ENCODE peak calls at places on chromosomes 4 and X, in nine cellular contexts. L is stomach, C is heart left ventricle, N is esophagus squamous epithelium, U is H54, X is lower leg skin, D is HCT116, W is GM12891, Z is IMR-90. I is an unnamed sample.

GRCh38 chr4:176805155-176805554 is 12.4 kb upstream of the VEGFC start:
- DNase-seq in X (no peak), Z (peak), D (no peak), N (no peak), L (no peak), W (no peak), U (no peak), C (no peak), I (no peak)

GRCh38 chr4:28014469-28014868 is 1153.8 kb downstream of the STIM2 start:
- DNase-seq in N (no peak), Z (no peak), L (no peak), W (no peak), C (no peak), X (no peak), U (no peak), D (no peak), I (no peak)

GRCh38 chr4:163332526-163333405 is at the start of gene NPY1R:
- DNase-seq in U (peak), L (peak), C (peak), Z (peak), X (peak), D (peak), W (peak), N (no peak), I (peak)

GRCh38 chrX:57587062-57587461 is 4.7 kb upstream of the ZXDB start:
- DNase-seq in U (no peak), L (no peak), C (no peak), N (no peak), D (no peak), X (no peak), W (no peak), Z (no peak), I (no peak)

GRCh38 chr4:8419222-8420041 is 21.1 kb downstream of the ACOX3 start:
- DNase-seq in U (no peak), Z (peak), D (no peak), X (no peak), C (no peak), N (no peak), W (no peak), L (no peak), I (no peak)

GRCh38 chr4:182533948-182534347 is 290.7 kb downstream of the TENM3 start:
- DNase-seq in U (no peak), N (no peak), C (no peak), D (no peak), Z (peak), X (no peak), L (no peak), W (no peak), I (no peak)

GRCh38 chrX:44003975-44004374 is 30.8 kb upstream of the NDP start:
- DNase-seq in X (no peak), Z (peak), D (no peak), L (no peak), W (no peak), N (no peak), C (no peak), U (no peak), I (no peak)

GRCh38 chrX:18995216-18995615 is 11.3 kb upstream of the PHKA2 start:
- DNase-seq in N (no peak), U (no peak), X (no peak), W (no peak), Z (peak), L (no peak), C (no peak), D (no peak), I (no peak)

GRCh38 chr4:121198261-121198660 is 34.1 kb upstream of the TNIP3 start:
- DNase-seq in U (no peak), D (no peak), W (no peak), X (no peak), Z (no peak), N (no peak), C (no peak), L (no peak), I (no peak)

GRCh38 chr4:80990851-80991250 is 39.7 kb upstream of the BMP3 start:
- DNase-seq in C (no peak), W (no peak), U (no peak), L (no peak), Z (no peak), X (no peak), D (no peak), N (no peak), I (no peak)

GRCh38 chr4:181548873-181549541 is 694.2 kb upstream of the TENM3 start:
- DNase-seq in W (no peak), U (peak), D (peak), X (no peak), Z (peak), L (no peak), N (no peak), C (no peak), I (no peak)

GRCh38 chr4:27121830-27122229 is 261.2 kb downstream of the STIM2 start:
- DNase-seq in C (no peak), U (no peak), D (no peak), W (no peak), N (no peak), X (no peak), Z (no peak), L (no peak), I (no peak)

GRCh38 chr4:95637047-95637600 is 88.4 kb upstream of the UNC5C start:
- DNase-seq in U (no peak), L (no peak), N (no peak), C (no peak), X (no peak), W (no peak), D (no peak), Z (no peak), I (no peak)

GRCh38 chr4:156291317-156291716 is 337.7 kb upstream of the CTSO start:
- DNase-seq in U (no peak), N (no peak), Z (peak), D (no peak), L (no peak), W (no peak), X (no peak), C (no peak), I (no peak)

GRCh38 chr4:8756816-8757215 is 114.8 kb downstream of the HMX1 start:
- DNase-seq in L (no peak), N (no peak), X (peak), C (no peak), Z (no peak), D (no peak), U (no peak), W (no peak), I (no peak)

GRCh38 chr4:94307231-94307840 is 35.3 kb downstream of the HPGDS start:
- DNase-seq in Z (no peak), C (no peak), L (no peak), X (no peak), U (no peak), D (no peak), N (no peak), W (no peak), I (no peak)

GRCh38 chr4:6720202-6720699 is 4.3 kb downstream of the BLOC1S4 start:
- DNase-seq in D (peak), N (no peak), L (peak), W (peak), Z (peak), X (peak), U (peak), C (peak), I (peak)

GRCh38 chrX:34638116-34638515 is 19.0 kb downstream of the TMEM47 start:
- DNase-seq in Z (peak), C (no peak), X (no peak), W (no peak), N (no peak), L (no peak), U (no peak), D (no peak), I (peak)

GRCh38 chr4:42391981-42392380 is 5.3 kb upstream of the SHISA3 start:
- DNase-seq in N (no peak), D (no peak), U (no peak), Z (no peak), L (no peak), C (no peak), W (no peak), X (no peak), I (no peak)

GRCh38 chr4:25977397-25978170 is 63.6 kb downstream of the SMIM20 start:
- DNase-seq in C (no peak), Z (no peak), N (no peak), W (no peak), D (no peak), U (no peak), L (no peak), X (no peak), I (no peak)

GRCh38 chr4:45662996-45663395 is 460.9 kb downstream of the GABRG1 start:
- DNase-seq in L (peak), D (no peak), W (no peak), U (no peak), Z (no peak), X (no peak), N (no peak), C (no peak), I (peak)

GRCh38 chr4:24328711-24329110 is 255.6 kb downstream of the DHX15 start:
- DNase-seq in L (no peak), C (no peak), W (no peak), U (no peak), D (no peak), N (no peak), Z (no peak), X (no peak), I (no peak)

GRCh38 chrX:53716328-53717088 is 30.0 kb upstream of the HUWE1 start:
- DNase-seq in C (no peak), U (no peak), D (no peak), N (no peak), L (no peak), Z (peak), X (no peak), W (no peak), I (no peak)

GRCh38 chrX:133513116-133513515 is 97.8 kb upstream of the GPC4 start:
- DNase-seq in Z (no peak), U (no peak), D (no peak), X (no peak), L (no peak), N (no peak), W (no peak), C (no peak), I (no peak)

GRCh38 chr4:139858436-139859225 is 193.0 kb downstream of the MGST2 start:
- DNase-seq in X (no peak), D (no peak), L (no peak), W (peak), U (no peak), N (no peak), C (no peak), Z (no peak), I (no peak)

DNA sequence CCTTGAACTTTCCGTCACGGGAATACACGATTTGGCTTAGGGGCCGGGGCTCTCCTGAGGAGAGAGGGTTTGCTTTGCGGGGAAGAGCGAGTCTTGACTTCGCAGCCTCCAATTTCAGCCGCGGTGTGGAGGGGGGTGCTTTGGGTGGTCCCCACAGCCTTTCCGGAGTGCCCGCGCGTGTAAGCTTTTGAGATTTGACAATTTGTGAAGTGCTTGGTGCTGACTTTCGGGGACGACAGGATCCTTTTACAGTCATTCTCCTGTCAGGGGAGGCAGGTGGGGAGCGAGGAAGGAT is 361 bp downstream of the SCML1 start:
- DNase-seq in N (no peak), U (no peak), X (peak), D (no peak), W (no peak), Z (no peak), L (no peak), C (no peak), I (no peak)
- TF ChIP-seq POLR2A in N (no peak), U (no peak), X (no peak), D (no peak), W (no peak), Z (no peak), L (no peak), C (no peak), I (no peak)

DNA sequence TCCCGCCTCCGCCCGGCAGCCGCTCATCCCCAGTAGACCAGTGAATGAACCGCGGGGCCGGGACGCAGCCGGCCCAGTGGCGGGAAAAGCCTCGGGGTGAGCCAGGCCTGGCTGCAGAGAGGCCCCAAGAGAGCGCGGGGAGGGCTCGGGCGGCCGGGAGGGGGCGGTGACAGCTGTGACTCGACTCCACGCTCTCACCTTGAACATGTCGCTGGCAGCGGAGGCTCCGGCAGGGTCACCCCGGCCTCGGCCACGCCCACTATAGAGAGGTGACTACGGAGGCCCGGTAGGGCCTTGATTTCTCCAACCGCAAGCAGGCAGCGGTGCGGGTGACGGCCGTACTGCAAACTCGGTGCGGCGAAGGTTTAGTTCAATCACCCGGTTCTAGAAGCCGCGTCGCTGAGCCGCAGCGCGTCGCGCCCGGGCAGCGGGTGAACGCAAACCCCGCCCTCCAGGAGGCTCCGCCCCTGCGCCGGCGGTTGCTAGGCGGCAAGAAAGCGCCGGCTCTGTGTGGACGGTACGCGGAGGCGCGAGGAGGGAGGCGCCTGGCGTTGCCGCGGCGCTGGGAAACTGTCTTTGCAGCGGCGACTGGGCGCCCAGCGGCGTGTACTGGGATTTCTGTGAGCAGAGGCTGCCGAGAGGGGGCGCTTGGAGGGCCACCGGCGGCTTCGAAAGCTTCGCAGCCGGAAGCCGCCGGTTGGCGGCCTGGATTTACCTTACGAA is at the start of the genes APOO and CXorf58:
- DNase-seq in L (peak), Z (peak), C (peak), D (peak), W (peak), U (peak), N (peak), X (peak), I (peak)
- TF ChIP-seq POLR2A in L (no peak), Z (no peak), C (no peak), D (no peak), W (no peak), U (no peak), N (no peak), X (no peak), I (peak)

GRCh38 chr4:119027815-119028214 is 107.8 kb upstream of the MYOZ2 start:
- DNase-seq in L (no peak), D (no peak), W (no peak), N (no peak), X (no peak), U (no peak), Z (no peak), C (no peak), I (no peak)
- TF ChIP-seq POLR2A in L (no peak), D (no peak), W (no peak), N (no peak), X (no peak), U (no peak), Z (no peak), C (no peak), I (no peak)

DNA sequence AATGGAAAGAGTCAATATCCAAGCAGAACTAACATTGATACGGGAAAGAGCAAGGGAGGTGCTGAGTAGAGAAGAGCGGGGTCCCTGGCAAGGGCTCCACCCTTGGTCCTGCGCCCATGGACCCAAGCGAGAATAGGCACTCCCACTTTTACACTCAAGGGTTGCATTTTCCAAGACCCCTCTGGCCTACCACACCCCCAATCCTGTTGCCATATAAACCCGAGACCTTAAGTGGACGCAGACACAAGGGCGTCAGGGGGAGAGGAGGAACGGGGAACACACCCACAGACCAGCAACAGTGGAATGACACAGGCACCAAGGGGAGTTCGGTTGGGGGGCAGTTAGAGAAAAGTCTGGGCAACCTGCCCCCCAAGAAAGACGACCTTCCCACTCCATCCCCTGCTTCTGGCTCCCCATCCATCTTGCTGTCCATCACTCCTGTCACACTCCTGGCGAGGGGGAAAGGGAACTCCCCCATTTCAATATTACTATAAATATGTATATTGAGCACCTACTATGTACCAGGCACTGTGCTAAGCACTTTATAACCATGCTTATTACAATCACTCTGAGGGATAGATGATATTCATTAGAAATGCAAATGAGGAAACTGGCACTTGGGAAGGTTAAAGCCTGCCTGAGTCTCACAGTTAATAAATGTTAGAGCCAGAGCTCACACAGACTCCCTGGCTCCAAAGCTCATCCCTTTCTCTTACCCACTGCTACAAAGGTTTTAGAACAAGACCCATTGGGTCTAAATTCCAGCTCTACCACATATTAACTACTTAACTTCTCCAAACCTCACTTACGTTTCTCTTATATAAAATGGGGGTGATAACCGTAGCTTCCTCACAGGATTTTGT is 51.7 kb downstream of the SCD5 start:
- DNase-seq in U (no peak), N (no peak), X (no peak), D (no peak), C (no peak), W (no peak), Z (no peak), L (no peak), I (no peak)
- TF ChIP-seq POLR2A in U (no peak), N (no peak), X (no peak), D (no peak), C (no peak), W (no peak), Z (no peak), L (no peak), I (no peak)

DNA sequence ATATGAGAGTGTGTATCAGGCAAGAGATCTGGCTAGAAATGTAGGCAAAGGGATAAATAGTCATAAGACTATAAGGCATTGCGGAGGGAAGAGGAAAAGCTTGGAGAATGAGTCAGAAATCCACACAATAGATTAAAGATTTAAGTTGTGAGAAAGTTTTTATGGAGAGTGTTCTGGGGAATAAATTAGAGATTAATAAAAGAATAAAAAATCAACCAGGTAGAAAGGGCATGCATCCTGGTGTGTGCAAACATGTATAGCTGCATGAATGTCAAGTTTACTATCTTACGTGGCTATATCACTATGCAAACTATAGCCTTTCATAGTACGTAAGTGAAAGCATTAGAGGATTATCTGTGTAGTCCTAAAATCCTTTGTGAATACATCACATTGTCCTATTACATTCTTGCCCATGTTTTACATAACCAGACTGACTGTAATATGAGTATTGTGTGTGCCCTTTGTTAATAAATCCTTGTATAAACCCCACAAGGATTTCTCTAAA is 36.9 kb downstream of the SNCA start:
- DNase-seq in U (no peak), L (no peak), D (no peak), X (no peak), N (no peak), W (no peak), Z (peak), C (no peak), I (no peak)
- TF ChIP-seq POLR2A in U (no peak), L (no peak), D (no peak), X (no peak), N (no peak), W (no peak), Z (no peak), C (no peak), I (no peak)

DNA sequence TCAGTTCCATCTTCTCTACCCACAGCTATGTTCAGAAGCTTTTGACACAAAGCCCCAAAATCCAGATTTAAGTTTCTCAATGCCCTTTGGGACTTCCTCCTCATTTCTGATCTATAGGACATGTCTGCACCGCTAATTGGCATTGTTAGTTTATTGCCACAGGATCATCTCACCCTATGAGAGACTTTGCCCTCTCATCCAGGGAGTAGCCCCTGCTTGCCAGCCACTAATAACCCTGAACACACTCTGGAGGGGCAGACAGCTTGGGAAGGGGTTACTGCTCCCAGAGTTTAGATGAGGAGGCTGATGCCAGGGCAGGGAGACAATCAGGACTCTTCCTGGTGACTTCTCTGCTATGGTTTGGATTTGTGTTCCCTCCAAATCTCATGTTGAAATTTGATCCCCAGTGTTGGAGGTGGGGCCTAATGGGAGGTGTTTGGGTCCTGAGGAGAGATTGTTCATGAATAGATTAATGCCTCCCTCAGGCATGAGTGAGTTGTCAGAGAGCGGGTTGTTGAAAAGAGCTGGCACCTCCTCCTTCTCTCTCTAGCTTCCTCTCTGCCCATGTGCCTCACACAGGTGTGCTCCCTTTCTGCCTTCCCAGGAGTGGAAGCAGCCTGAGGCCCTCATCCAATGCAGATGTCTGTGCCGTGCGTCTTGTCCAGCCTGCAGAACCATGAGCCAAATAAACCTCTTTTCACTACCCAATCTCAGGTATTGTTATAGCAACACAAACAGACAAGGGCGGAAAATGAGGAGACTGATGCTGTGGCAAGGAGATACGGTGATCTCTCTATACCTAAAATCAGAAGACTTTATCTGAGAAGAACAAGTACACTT is 3.6 kb upstream of the SCARB2 start:
- DNase-seq in U (no peak), X (no peak), L (no peak), C (no peak), Z (no peak), W (no peak), D (no peak), N (no peak), I (no peak)
- TF ChIP-seq POLR2A in U (no peak), X (no peak), L (no peak), C (no peak), Z (no peak), W (no peak), D (no peak), N (no peak), I (no peak)

I was measured in erythroblast.